ENCODE peak calls at places on chromosomes 5 and 9, in eight cellular contexts. One of them, this sample, is unnamed.

GRCh38 chr5:42854795-42855194 is 43.1 kb upstream of the SELENOP start:
- DNase-seq in WTC11: no peak
- DNase-seq in endothelial cell: no peak
- DNase-seq in transverse colon: peak
- DNase-seq in colonic mucosa: peak
- DNase-seq in HL-60: no peak
- DNase-seq in brain microvascular endothelial cell: no peak
- DNase-seq in coronary artery: no peak
- DNase-seq in this sample: no peak

GRCh38 chr9:132201139-132201538 is 39.3 kb downstream of the NTNG2 start:
- DNase-seq in WTC11: no peak
- DNase-seq in endothelial cell: no peak
- DNase-seq in brain microvascular endothelial cell: no peak
- DNase-seq in transverse colon: no peak
- DNase-seq in colonic mucosa: no peak
- DNase-seq in coronary artery: no peak
- DNase-seq in HL-60: no peak
- DNase-seq in this sample: no peak

GRCh38 chr5:172421020-172421419 is 33.3 kb downstream of the SH3PXD2B start:
- DNase-seq in WTC11: no peak
- DNase-seq in coronary artery: no peak
- DNase-seq in colonic mucosa: no peak
- DNase-seq in HL-60: no peak
- DNase-seq in endothelial cell: no peak
- DNase-seq in brain microvascular endothelial cell: no peak
- DNase-seq in transverse colon: no peak
- DNase-seq in this sample: no peak

GRCh38 chr9:127817881-127818434 is 15.3 kb downstream of the FPGS start:
- DNase-seq in endothelial cell: no peak
- DNase-seq in brain microvascular endothelial cell: no peak
- DNase-seq in WTC11: no peak
- DNase-seq in coronary artery: no peak
- DNase-seq in HL-60: no peak
- DNase-seq in transverse colon: no peak
- DNase-seq in colonic mucosa: no peak
- DNase-seq in this sample: no peak

GRCh38 chr5:112551437-112552018 is 132.5 kb upstream of the EPB41L4A start:
- DNase-seq in colonic mucosa: peak
- DNase-seq in coronary artery: no peak
- DNase-seq in HL-60: no peak
- DNase-seq in transverse colon: peak
- DNase-seq in endothelial cell: peak
- DNase-seq in WTC11: no peak
- DNase-seq in brain microvascular endothelial cell: peak
- DNase-seq in this sample: peak

GRCh38 chr5:32018476-32019436 is 155.4 kb downstream of the GOLPH3 start:
- DNase-seq in transverse colon: no peak
- DNase-seq in coronary artery: no peak
- DNase-seq in brain microvascular endothelial cell: no peak
- DNase-seq in colonic mucosa: no peak
- DNase-seq in endothelial cell: peak
- DNase-seq in WTC11: no peak
- DNase-seq in HL-60: no peak
- DNase-seq in this sample: no peak

GRCh38 chr5:134784946-134785620 is 26.5 kb downstream of the DDX46 start:
- DNase-seq in HL-60: no peak
- DNase-seq in colonic mucosa: no peak
- DNase-seq in WTC11: no peak
- DNase-seq in brain microvascular endothelial cell: no peak
- DNase-seq in transverse colon: no peak
- DNase-seq in coronary artery: no peak
- DNase-seq in endothelial cell: no peak
- DNase-seq in this sample: no peak

GRCh38 chr9:114300153-114300845 is 22.6 kb upstream of the ORM1 start:
- DNase-seq in coronary artery: peak
- DNase-seq in endothelial cell: no peak
- DNase-seq in colonic mucosa: no peak
- DNase-seq in brain microvascular endothelial cell: no peak
- DNase-seq in WTC11: no peak
- DNase-seq in HL-60: no peak
- DNase-seq in transverse colon: peak
- DNase-seq in this sample: no peak

GRCh38 chr5:132484386-132484715 is 6.2 kb downstream of the IRF1 start:
- DNase-seq in colonic mucosa: no peak
- DNase-seq in endothelial cell: no peak
- DNase-seq in brain microvascular endothelial cell: no peak
- DNase-seq in HL-60: no peak
- DNase-seq in WTC11: no peak
- DNase-seq in transverse colon: peak
- DNase-seq in coronary artery: peak
- DNase-seq in this sample: no peak

GRCh38 chr9:35723426-35723825 is 8.6 kb downstream of the TLN1 start:
- DNase-seq in endothelial cell: no peak
- DNase-seq in coronary artery: no peak
- DNase-seq in WTC11: no peak
- DNase-seq in brain microvascular endothelial cell: no peak
- DNase-seq in transverse colon: no peak
- DNase-seq in colonic mucosa: no peak
- DNase-seq in HL-60: no peak
- DNase-seq in this sample: no peak

GRCh38 chr5:148163345-148163744 is 5.0 kb upstream of the SPINK14 start:
- DNase-seq in endothelial cell: no peak
- DNase-seq in coronary artery: no peak
- DNase-seq in HL-60: no peak
- DNase-seq in colonic mucosa: no peak
- DNase-seq in WTC11: peak
- DNase-seq in brain microvascular endothelial cell: no peak
- DNase-seq in transverse colon: no peak
- DNase-seq in this sample: no peak

GRCh38 chr5:102561894-102562760 is 63.3 kb upstream of the SLCO6A1 start:
- DNase-seq in WTC11: peak
- DNase-seq in endothelial cell: peak
- DNase-seq in coronary artery: no peak
- DNase-seq in HL-60: no peak
- DNase-seq in transverse colon: peak
- DNase-seq in colonic mucosa: peak
- DNase-seq in brain microvascular endothelial cell: peak
- DNase-seq in this sample: no peak

GRCh38 chr5:73638344-73639095 is 12.5 kb downstream of the ARHGEF28 start:
- DNase-seq in endothelial cell: no peak
- DNase-seq in transverse colon: no peak
- DNase-seq in colonic mucosa: no peak
- DNase-seq in WTC11: no peak
- DNase-seq in brain microvascular endothelial cell: peak
- DNase-seq in HL-60: no peak
- DNase-seq in coronary artery: no peak
- DNase-seq in this sample: peak

GRCh38 chr9:18452276-18452675 is 21.7 kb upstream of the ADAMTSL1 start:
- DNase-seq in HL-60: no peak
- DNase-seq in transverse colon: no peak
- DNase-seq in coronary artery: no peak
- DNase-seq in colonic mucosa: no peak
- DNase-seq in WTC11: no peak
- DNase-seq in endothelial cell: no peak
- DNase-seq in brain microvascular endothelial cell: no peak
- DNase-seq in this sample: no peak

GRCh38 chr5:102719886-102720285 is 35.2 kb upstream of the PAM start:
- DNase-seq in HL-60: no peak
- DNase-seq in colonic mucosa: no peak
- DNase-seq in WTC11: no peak
- DNase-seq in endothelial cell: no peak
- DNase-seq in brain microvascular endothelial cell: no peak
- DNase-seq in coronary artery: no peak
- DNase-seq in transverse colon: no peak
- DNase-seq in this sample: no peak

GRCh38 chr5:45038366-45038987 is 229.7 kb downstream of the MRPS30 start:
- DNase-seq in HL-60: no peak
- DNase-seq in transverse colon: no peak
- DNase-seq in brain microvascular endothelial cell: peak
- DNase-seq in WTC11: no peak
- DNase-seq in colonic mucosa: no peak
- DNase-seq in coronary artery: no peak
- DNase-seq in endothelial cell: peak
- DNase-seq in this sample: no peak
- TF ChIP-seq CTCF in HL-60: peak
- TF ChIP-seq CTCF in transverse colon: peak
- TF ChIP-seq CTCF in brain microvascular endothelial cell: peak
- TF ChIP-seq CTCF in WTC11: peak
- TF ChIP-seq CTCF in colonic mucosa: peak
- TF ChIP-seq CTCF in coronary artery: no peak
- TF ChIP-seq CTCF in endothelial cell: peak
- TF ChIP-seq CTCF in this sample: peak

DNA sequence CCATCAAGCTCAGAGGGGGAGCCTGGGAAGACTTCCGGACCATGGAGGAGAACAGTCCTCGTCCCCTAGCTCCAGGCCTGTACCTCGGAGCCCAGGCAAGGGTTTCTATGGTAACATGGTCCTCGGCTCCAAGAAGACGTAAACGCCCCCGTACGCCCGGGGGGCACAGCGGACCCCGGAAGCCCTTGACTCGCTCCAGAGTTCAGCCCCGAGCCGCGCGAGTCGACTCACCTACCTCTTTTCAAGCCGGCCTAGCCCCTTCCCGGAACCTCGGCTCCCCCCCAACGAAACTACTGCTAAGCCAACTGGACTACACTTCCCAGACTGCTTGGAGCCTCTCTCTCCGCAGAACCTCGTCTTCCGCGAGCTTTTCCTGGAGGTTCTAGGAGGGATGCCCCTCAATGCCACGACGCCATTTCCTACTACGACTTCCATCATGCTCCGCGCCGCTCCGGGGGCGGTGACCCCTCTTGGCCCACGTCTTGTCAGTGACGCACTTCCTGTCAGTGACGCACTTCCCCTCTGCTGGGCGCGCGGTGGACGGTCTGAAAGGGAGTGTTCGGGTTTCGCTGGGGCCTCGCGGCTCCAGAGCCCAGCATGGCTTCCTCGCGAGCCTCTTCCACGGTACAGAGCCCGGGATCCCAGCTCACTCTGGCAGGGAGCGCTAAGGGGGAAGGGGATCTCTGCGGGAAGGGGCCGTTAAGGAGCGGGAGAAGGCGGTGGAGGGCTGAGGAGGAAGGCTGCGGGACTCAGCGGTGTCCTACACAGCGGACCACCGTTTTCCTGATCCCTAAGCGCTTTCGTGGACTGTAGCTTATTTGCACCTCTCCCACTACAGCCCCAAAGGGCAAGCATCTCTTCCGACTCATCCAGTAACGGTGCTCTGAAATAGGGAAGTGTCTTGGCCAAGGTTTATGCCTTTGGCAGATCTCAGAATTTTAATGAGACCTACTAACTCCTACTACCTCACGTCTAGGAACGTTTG is at the start of the genes CDC26 and PRPF4:
- DNase-seq in brain microvascular endothelial cell: peak
- DNase-seq in colonic mucosa: peak
- DNase-seq in endothelial cell: peak
- DNase-seq in transverse colon: peak
- DNase-seq in HL-60: peak
- DNase-seq in WTC11: peak
- DNase-seq in coronary artery: peak
- DNase-seq in this sample: peak
- TF ChIP-seq CTCF in brain microvascular endothelial cell: no peak
- TF ChIP-seq CTCF in colonic mucosa: no peak
- TF ChIP-seq CTCF in endothelial cell: no peak
- TF ChIP-seq CTCF in transverse colon: no peak
- TF ChIP-seq CTCF in HL-60: no peak
- TF ChIP-seq CTCF in WTC11: no peak
- TF ChIP-seq CTCF in coronary artery: no peak
- TF ChIP-seq CTCF in this sample: no peak

GRCh38 chr5:125226825-125227224 is 480.4 kb upstream of the ZNF608 start:
- DNase-seq in brain microvascular endothelial cell: no peak
- DNase-seq in coronary artery: no peak
- DNase-seq in transverse colon: no peak
- DNase-seq in WTC11: no peak
- DNase-seq in HL-60: no peak
- DNase-seq in endothelial cell: no peak
- DNase-seq in colonic mucosa: no peak
- DNase-seq in this sample: no peak

GRCh38 chr5:125228358-125228757 is 481.9 kb upstream of the ZNF608 start:
- DNase-seq in endothelial cell: no peak
- DNase-seq in HL-60: no peak
- DNase-seq in transverse colon: no peak
- DNase-seq in brain microvascular endothelial cell: no peak
- DNase-seq in coronary artery: no peak
- DNase-seq in colonic mucosa: no peak
- DNase-seq in WTC11: no peak
- DNase-seq in this sample: no peak

GRCh38 chr5:125229556-125229955 is 483.1 kb upstream of the ZNF608 start:
- DNase-seq in coronary artery: no peak
- DNase-seq in transverse colon: no peak
- DNase-seq in HL-60: no peak
- DNase-seq in endothelial cell: no peak
- DNase-seq in WTC11: no peak
- DNase-seq in colonic mucosa: no peak
- DNase-seq in brain microvascular endothelial cell: no peak
- DNase-seq in this sample: no peak

GRCh38 chr5:125225424-125225823 is 479.0 kb upstream of the ZNF608 start:
- DNase-seq in coronary artery: no peak
- DNase-seq in endothelial cell: no peak
- DNase-seq in brain microvascular endothelial cell: no peak
- DNase-seq in transverse colon: no peak
- DNase-seq in WTC11: no peak
- DNase-seq in colonic mucosa: no peak
- DNase-seq in HL-60: no peak
- DNase-seq in this sample: no peak

DNA sequence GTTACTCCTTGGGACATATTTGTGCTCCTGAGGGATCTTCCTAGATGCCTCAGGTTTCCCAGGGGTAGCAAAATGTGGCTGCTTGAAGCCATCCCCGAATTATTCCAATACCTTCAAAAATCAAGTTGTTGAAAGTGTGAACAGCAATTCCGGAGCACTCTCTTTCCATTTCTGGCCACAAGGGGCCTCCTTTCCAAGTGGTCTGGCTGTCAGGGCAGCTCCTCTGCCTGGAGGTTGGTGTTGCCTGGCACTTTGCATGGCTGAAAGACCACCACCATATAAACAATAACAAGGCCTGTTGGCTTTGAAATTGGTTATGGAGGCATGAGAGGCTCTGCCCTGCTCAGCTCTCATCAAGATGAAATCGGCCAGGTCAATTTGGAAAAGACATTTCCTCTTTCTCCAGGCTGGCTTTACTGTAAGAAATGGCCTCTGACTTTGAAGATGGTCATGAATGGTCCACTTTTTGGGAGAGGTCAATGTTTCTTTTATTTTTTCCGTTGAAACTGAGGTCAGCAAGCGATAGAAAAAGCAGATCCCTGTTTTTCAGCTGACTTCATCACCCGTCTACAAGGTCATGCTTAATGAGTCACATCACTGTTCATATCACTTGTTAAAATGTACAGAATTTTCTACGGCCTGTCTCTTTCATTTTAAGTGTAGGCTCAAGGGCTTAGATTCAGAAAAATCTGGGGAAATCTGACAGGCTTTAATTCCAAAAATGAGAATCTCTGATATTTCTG is 481.1 kb upstream of the ZNF608 start:
- DNase-seq in colonic mucosa: peak
- DNase-seq in transverse colon: peak
- DNase-seq in HL-60: no peak
- DNase-seq in brain microvascular endothelial cell: peak
- DNase-seq in endothelial cell: peak
- DNase-seq in WTC11: peak
- DNase-seq in coronary artery: no peak
- DNase-seq in this sample: no peak
- TF ChIP-seq CTCF in colonic mucosa: peak
- TF ChIP-seq CTCF in transverse colon: peak
- TF ChIP-seq CTCF in HL-60: no peak
- TF ChIP-seq CTCF in brain microvascular endothelial cell: peak
- TF ChIP-seq CTCF in endothelial cell: peak
- TF ChIP-seq CTCF in WTC11: peak
- TF ChIP-seq CTCF in coronary artery: no peak
- TF ChIP-seq CTCF in this sample: peak

GRCh38 chr9:38620483-38621433 is at the start of gene ANKRD18A:
- DNase-seq in transverse colon: peak
- DNase-seq in endothelial cell: peak
- DNase-seq in brain microvascular endothelial cell: peak
- DNase-seq in HL-60: peak
- DNase-seq in colonic mucosa: peak
- DNase-seq in WTC11: peak
- DNase-seq in coronary artery: no peak
- DNase-seq in this sample: peak
- TF ChIP-seq CTCF in transverse colon: peak
- TF ChIP-seq CTCF in endothelial cell: peak
- TF ChIP-seq CTCF in brain microvascular endothelial cell: peak
- TF ChIP-seq CTCF in HL-60: peak
- TF ChIP-seq CTCF in colonic mucosa: peak
- TF ChIP-seq CTCF in WTC11: peak
- TF ChIP-seq CTCF in coronary artery: no peak
- TF ChIP-seq CTCF in this sample: peak

This sample was measured in HFF-Myc.